ENCODE peak calls at places on chromosomes 4 and X, in four cellular contexts. H is Karpas-422, Q is A549, C is breast epithelium. T is an unnamed sample.

GRCh38 chrX:31232506-31232905 is 160.7 kb upstream of the FTHL17 start:
- DNase-seq in H (no peak), Q (no peak), C (no peak), T (no peak)

GRCh38 chr4:10875144-10875799 is 190.7 kb upstream of the CLNK start:
- DNase-seq in H (no peak), Q (no peak), C (no peak), T (no peak)

GRCh38 chrX:120560405-120560841 is 339 bp downstream of the CUL4B start:
- DNase-seq in H (peak; percentile 54), Q (no peak), C (no peak), T (peak; percentile 42)

GRCh38 chr4:179128299-179128698 is 1686.1 kb upstream of the AGA start:
- DNase-seq in H (no peak), Q (no peak), C (no peak), T (no peak)

GRCh38 chrX:130108647-130109428 is 1.5 kb downstream of the ELF4 start:
- DNase-seq in H (peak; percentile 78), Q (peak; percentile 74), C (no peak), T (no peak)

GRCh38 chrX:97863261-97863660 is 979.6 kb downstream of the RPA4 start:
- DNase-seq in H (no peak), Q (no peak), C (no peak), T (no peak)

GRCh38 chrX:1387141-1387776 is 4.7 kb downstream of the SLC25A6 start:
- DNase-seq in H (no peak), Q (no peak), C (peak; percentile 43), T (no peak)

GRCh38 chrX:148871422-148872152 is 371.2 kb downstream of the AFF2 start:
- DNase-seq in H (no peak), Q (no peak), C (no peak), T (no peak)

GRCh38 chrX:77404318-77404878 is 42.8 kb upstream of the FGF16 start:
- DNase-seq in H (no peak), Q (no peak), C (no peak), T (no peak)

GRCh38 chrX:23012162-23012561 is 12.4 kb downstream of the DDX53 start:
- DNase-seq in H (no peak), Q (no peak), C (no peak), T (no peak)

GRCh38 chr4:111494971-111495370 is 650.3 kb upstream of the FAM241A start:
- DNase-seq in H (no peak), Q (no peak), C (no peak), T (no peak)

GRCh38 chr4:41802590-41802989 is 54.1 kb upstream of the PHOX2B start:
- DNase-seq in H (no peak), Q (no peak), C (no peak), T (no peak)

GRCh38 chr4:139922625-139923024 is 231.4 kb downstream of the MAML3 start:
- DNase-seq in H (no peak), Q (no peak), C (no peak), T (no peak)

GRCh38 chr4:173214661-173215060 is 46.0 kb downstream of the GALNT7 start:
- DNase-seq in H (no peak), Q (no peak), C (no peak), T (no peak)

GRCh38 chr4:38365748-38366310 is 298.2 kb upstream of the KLF3 start:
- DNase-seq in H (no peak), Q (no peak), C (no peak), T (no peak)

GRCh38 chr4:138266948-138267347 is 24.8 kb upstream of the SLC7A11 start:
- DNase-seq in H (no peak), Q (no peak), C (no peak), T (no peak)

GRCh38 chrX:1231850-1232505 is 19.5 kb upstream of the CRLF2 start:
- DNase-seq in H (no peak), Q (no peak), C (no peak), T (no peak)

GRCh38 chrX:53682885-53683555 is 3.5 kb downstream of the HUWE1 start:
- DNase-seq in H (peak; percentile 73), Q (peak; percentile 79), C (no peak), T (no peak)

GRCh38 chrX:96102997-96103396 is 581.6 kb upstream of the DIAPH2 start:
- DNase-seq in H (no peak), Q (no peak), C (no peak), T (no peak)

GRCh38 chrX:14235004-14235403 is 205.3 kb upstream of the GEMIN8 start:
- DNase-seq in H (no peak), Q (no peak), C (no peak), T (no peak)

GRCh38 chr4:152590179-152591031 is 54.5 kb upstream of the FBXW7 start:
- DNase-seq in H (no peak), Q (no peak), C (no peak), T (no peak)

GRCh38 chr4:104641427-104641826 is 146.7 kb upstream of the CXXC4 start:
- DNase-seq in H (no peak), Q (no peak), C (no peak), T (no peak)

GRCh38 chrX:41412261-41413167 is 34.6 kb upstream of the NYX start:
- DNase-seq in H (peak; percentile 41), Q (peak; percentile 37), C (no peak), T (no peak)

GRCh38 chr4:8046925-8047541 is 107.4 kb upstream of the AFAP1 start:
- DNase-seq in H (peak; percentile 60), Q (no peak), C (no peak), T (no peak)

DNA sequence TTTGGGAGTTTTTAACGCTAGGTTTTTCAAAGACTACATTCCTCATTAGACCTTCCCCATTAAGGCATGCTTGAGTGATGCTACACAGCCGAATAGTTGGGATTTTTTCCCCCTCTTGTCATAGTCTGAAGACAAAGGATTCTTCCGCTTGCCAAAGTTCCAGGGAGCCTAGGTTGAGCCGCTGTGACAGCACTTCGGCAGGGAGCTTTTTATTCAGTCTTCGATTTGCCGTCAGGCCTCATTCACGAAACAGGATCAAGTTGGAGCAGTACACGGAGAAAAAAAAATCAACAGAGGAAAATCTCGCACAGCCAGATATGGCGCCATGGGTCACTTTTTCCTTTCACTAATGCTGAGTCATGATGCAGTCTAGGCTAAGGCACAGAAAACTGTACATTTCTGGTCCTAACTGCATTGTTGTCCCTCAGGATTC is 24.3 kb downstream of the SHROOM3 start:
- DNase-seq in H (no peak), Q (peak; percentile 13), C (no peak), T (no peak)
- H3K27ac ChIP-seq in H (no peak overlapping the region), Q (no peak overlapping the region), C (peak overlapping the region; percentile 38), T (no peak overlapping the region)

GRCh38 chrX:40087574-40088298 is 10.0 kb downstream of the BCOR start:
- DNase-seq in H (no peak), Q (no peak), C (no peak), T (no peak)
- H3K27ac ChIP-seq in H (no peak overlapping the region), Q (peak overlapping the region; percentile 19), C (peak overlapping the region; percentile 16), T (no peak overlapping the region)

GRCh38 chr4:24089831-24090531 is 200.1 kb upstream of the PPARGC1A start:
- DNase-seq in H (no peak), Q (no peak), C (no peak), T (no peak)
- H3K27ac ChIP-seq in H (no peak overlapping the region), Q (no peak overlapping the region), C (no peak overlapping the region), T (no peak overlapping the region)

GRCh38 chr4:53361451-53361850 is 4.4 kb downstream of the SCFD2 start:
- DNase-seq in H (no peak), Q (no peak), C (no peak), T (no peak)
- H3K27ac ChIP-seq in H (no peak overlapping the region), Q (no peak overlapping the region), C (no peak overlapping the region), T (no peak overlapping the region)

GRCh38 chr4:145501051-145501660 is 19.5 kb downstream of the SMAD1 start:
- DNase-seq in H (no peak), Q (no peak), C (no peak), T (no peak)
- H3K27ac ChIP-seq in H (no peak overlapping the region), Q (no peak overlapping the region), C (no peak overlapping the region), T (no peak overlapping the region)

GRCh38 chr4:85793256-85793655 is 318.3 kb downstream of the ARHGAP24 start:
- DNase-seq in H (no peak), Q (no peak), C (no peak), T (no peak)

GRCh38 chr4:85784947-85785346 is 310.0 kb downstream of the ARHGAP24 start:
- DNase-seq in H (no peak), Q (no peak), C (no peak), T (no peak)

GRCh38 chr4:85787133-85787532 is 312.2 kb downstream of the ARHGAP24 start:
- DNase-seq in H (no peak), Q (peak; percentile 44), C (no peak), T (no peak)

GRCh38 chr4:85792576-85792975 is 317.6 kb downstream of the ARHGAP24 start:
- DNase-seq in H (no peak), Q (no peak), C (no peak), T (no peak)

GRCh38 chr4:85790582-85790981 is 315.6 kb downstream of the ARHGAP24 start:
- DNase-seq in H (no peak), Q (no peak), C (no peak), T (no peak)
- H3K27ac ChIP-seq in H (no peak overlapping the region), Q (no peak overlapping the region), C (no peak overlapping the region), T (no peak overlapping the region)

DNA sequence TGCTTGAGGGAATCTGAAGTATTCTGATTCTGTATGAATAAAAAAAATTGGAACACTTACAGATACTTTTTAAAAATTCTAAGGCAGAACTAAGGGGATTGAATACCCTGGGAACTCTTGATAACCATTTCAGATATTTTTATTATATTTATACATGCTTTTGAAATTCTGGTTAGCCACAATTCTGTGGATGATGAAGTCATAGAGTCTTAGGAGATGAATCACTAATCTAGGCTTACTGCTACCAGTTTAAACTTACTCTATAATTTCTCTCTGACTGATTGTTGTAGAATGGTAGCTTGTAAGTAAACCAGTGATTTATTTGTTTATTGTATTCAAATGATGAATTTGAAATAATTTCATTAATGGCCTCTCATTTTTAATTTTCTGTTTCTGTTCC is 11.4 kb upstream of the SLAIN2 start:
- DNase-seq in H (no peak), Q (peak; percentile 19), C (no peak), T (no peak)
- H3K27ac ChIP-seq in H (no peak overlapping the region), Q (no peak overlapping the region), C (no peak overlapping the region), T (no peak overlapping the region)

GRCh38 chr4:15004701-15005301 is 2.5 kb downstream of the CPEB2 start:
- DNase-seq in H (peak; percentile 72), Q (peak; percentile 52), C (peak; percentile 87), T (peak; percentile 67)

GRCh38 chr4:15005474-15006115 is 3.3 kb downstream of the CPEB2 start:
- DNase-seq in H (no peak), Q (no peak), C (no peak), T (no peak)

GRCh38 chr4:15007201-15007600 is 4.9 kb downstream of the CPEB2 start:
- DNase-seq in H (no peak), Q (peak; percentile 40), C (no peak), T (no peak)

GRCh38 chr4:15003891-15004700 is 1.8 kb downstream of the CPEB2 start:
- DNase-seq in H (peak; percentile 68), Q (no peak), C (no peak), T (peak; percentile 15)

GRCh38 chr4:15006416-15007024 is 4.2 kb downstream of the CPEB2 start:
- DNase-seq in H (peak; percentile 63), Q (no peak), C (no peak), T (no peak)
- H3K27ac ChIP-seq in H (no peak overlapping the region), Q (no peak overlapping the region), C (no peak overlapping the region), T (peak overlapping the region; percentile 31)

GRCh38 chr4:76689079-76689817 is 208.7 kb downstream of the SOWAHB start:
- DNase-seq in H (no peak), Q (peak; percentile 31), C (no peak), T (no peak)

GRCh38 chr4:76688737-76689078 is 209.2 kb downstream of the SOWAHB start:
- DNase-seq in H (no peak), Q (no peak), C (no peak), T (no peak)

GRCh38 chr4:76691767-76692689 is 205.9 kb downstream of the SOWAHB start:
- DNase-seq in H (no peak), Q (no peak), C (no peak), T (no peak)

GRCh38 chr4:76690906-76691275 is 207.1 kb downstream of the SOWAHB start:
- DNase-seq in H (no peak), Q (no peak), C (no peak), T (no peak)

GRCh38 chr4:76690091-76690905 is 207.6 kb downstream of the SOWAHB start:
- DNase-seq in H (no peak), Q (peak; percentile 38), C (no peak), T (no peak)
- H3K27ac ChIP-seq in H (no peak overlapping the region), Q (peak overlapping the region; percentile 90), C (peak overlapping the region; percentile 95), T (no peak overlapping the region)